ENCODE peak calls at places on chromosomes 6 and 20, in six cellular contexts. W, N, J, H, O and Q are unnamed samples.

GRCh38 chr6:3318226-3318625 is 59.5 kb downstream of the PSMG4 start:
- DNase-seq in W (no peak), N (no peak), J (no peak), H (no peak), O (no peak), Q (no peak)

GRCh38 chr6:7267521-7268091 is 45.4 kb downstream of the SSR1 start:
- DNase-seq in W (peak; percentile 92), N (peak; percentile 96), J (peak; percentile 52), H (peak; percentile 93), O (peak; percentile 25), Q (peak; percentile 94)

GRCh38 chr20:20130399-20130798 is 78.1 kb downstream of the CFAP61 start:
- DNase-seq in W (peak; percentile 17), N (no peak), J (peak; percentile 55), H (no peak), O (no peak), Q (no peak)

GRCh38 chr6:158408552-158409130 is 96.4 kb downstream of the TULP4 start:
- DNase-seq in W (peak; percentile 87), N (peak; percentile 75), J (no peak), H (peak; percentile 54), O (peak; percentile 8), Q (peak; percentile 76)

GRCh38 chr6:73513496-73513854 is 7.4 kb downstream of the EEF1A1 start:
- DNase-seq in W (peak; percentile 52), N (no peak), J (no peak), H (peak; percentile 7), O (no peak), Q (peak; percentile 51)

GRCh38 chr6:42790549-42791181 is 8.8 kb downstream of the BICRAL start:
- DNase-seq in W (no peak), N (no peak), J (no peak), H (no peak), O (no peak), Q (no peak)

GRCh38 chr6:82441047-82441770 is 77.6 kb downstream of the TPBG start:
- DNase-seq in W (no peak), N (no peak), J (no peak), H (no peak), O (no peak), Q (no peak)

GRCh38 chr6:125104425-125104824 is 49.1 kb upstream of the TPD52L1 start:
- DNase-seq in W (peak; percentile 52), N (peak; percentile 67), J (peak; percentile 76), H (peak; percentile 81), O (no peak), Q (peak; percentile 72)

GRCh38 chr20:38833857-38834164 is 28.3 kb downstream of the PPP1R16B start:
- DNase-seq in W (no peak), N (no peak), J (no peak), H (no peak), O (no peak), Q (no peak)

GRCh38 chr6:137832110-137832509 is 34.9 kb upstream of the TNFAIP3 start:
- DNase-seq in W (peak; percentile 95), N (peak; percentile 56), J (peak; percentile 48), H (peak; percentile 87), O (no peak), Q (peak; percentile 92)

GRCh38 chr6:31900917-31901414 is 920 bp downstream of the ZBTB12 start:
- DNase-seq in W (no peak), N (no peak), J (no peak), H (peak; percentile 55), O (no peak), Q (no peak)

GRCh38 chr6:43738877-43739641 is 31.0 kb upstream of the VEGFA start:
- DNase-seq in W (no peak), N (no peak), J (no peak), H (no peak), O (no peak), Q (no peak)